ENCODE peak calls at places on chromosomes 6 and 20, in seven cellular contexts. One of them, this sample, is unnamed.

GRCh38 chr6:52564856-52565255 is 12.0 kb downstream of the TRAM2 start:
- DNase-seq in activated naive CD8-positive, alpha-beta T cell treated with anti-CD3 and anti-CD28 coated beads, Interleukin-2, amount 50 U/mL, for 24 hours: no peak
- DNase-seq in SJCRH30: no peak
- DNase-seq in stimulated activated CD4-positive, alpha-beta T cell treated with anti-CD3 and anti-CD28 coated beads, Interleukin-12 subunit alpha, Interleukin-12 subunit beta, amount 100 ng/mL, for 4 hours: no peak
- DNase-seq in M059J: no peak
- DNase-seq in stimulated activated CD8-positive, alpha-beta memory T cell treated with anti-CD3 and anti-CD28 coated beads, Interleukin-2, amount 100 ng/mL, for 1 hour: no peak
- DNase-seq in activated CD4-positive, alpha-beta T cell treated with anti-CD3 and anti-CD28 coated beads, Interleukin-2, amount 50 U/mL, for 48 hours: no peak
- DNase-seq in this sample: no peak

GRCh38 chr6:143743256-143744166 is 65.7 kb downstream of the PHACTR2 start:
- DNase-seq in activated naive CD8-positive, alpha-beta T cell treated with anti-CD3 and anti-CD28 coated beads, Interleukin-2, amount 50 U/mL, for 24 hours: no peak
- DNase-seq in SJCRH30: no peak
- DNase-seq in stimulated activated CD4-positive, alpha-beta T cell treated with anti-CD3 and anti-CD28 coated beads, Interleukin-12 subunit alpha, Interleukin-12 subunit beta, amount 100 ng/mL, for 4 hours: no peak
- DNase-seq in M059J: no peak
- DNase-seq in stimulated activated CD8-positive, alpha-beta memory T cell treated with anti-CD3 and anti-CD28 coated beads, Interleukin-2, amount 100 ng/mL, for 1 hour: no peak
- DNase-seq in activated CD4-positive, alpha-beta T cell treated with anti-CD3 and anti-CD28 coated beads, Interleukin-2, amount 50 U/mL, for 48 hours: no peak
- DNase-seq in this sample: no peak

GRCh38 chr6:39084506-39084905 is 30.5 kb downstream of the SAYSD1 start:
- DNase-seq in activated naive CD8-positive, alpha-beta T cell treated with anti-CD3 and anti-CD28 coated beads, Interleukin-2, amount 50 U/mL, for 24 hours: no peak
- DNase-seq in SJCRH30: no peak
- DNase-seq in stimulated activated CD4-positive, alpha-beta T cell treated with anti-CD3 and anti-CD28 coated beads, Interleukin-12 subunit alpha, Interleukin-12 subunit beta, amount 100 ng/mL, for 4 hours: no peak
- DNase-seq in M059J: peak
- DNase-seq in stimulated activated CD8-positive, alpha-beta memory T cell treated with anti-CD3 and anti-CD28 coated beads, Interleukin-2, amount 100 ng/mL, for 1 hour: no peak
- DNase-seq in activated CD4-positive, alpha-beta T cell treated with anti-CD3 and anti-CD28 coated beads, Interleukin-2, amount 50 U/mL, for 48 hours: no peak
- DNase-seq in this sample: no peak

GRCh38 chr20:19361801-19362200 is 149.4 kb downstream of the SLC24A3 start:
- DNase-seq in activated naive CD8-positive, alpha-beta T cell treated with anti-CD3 and anti-CD28 coated beads, Interleukin-2, amount 50 U/mL, for 24 hours: no peak
- DNase-seq in SJCRH30: no peak
- DNase-seq in stimulated activated CD4-positive, alpha-beta T cell treated with anti-CD3 and anti-CD28 coated beads, Interleukin-12 subunit alpha, Interleukin-12 subunit beta, amount 100 ng/mL, for 4 hours: no peak
- DNase-seq in M059J: no peak
- DNase-seq in stimulated activated CD8-positive, alpha-beta memory T cell treated with anti-CD3 and anti-CD28 coated beads, Interleukin-2, amount 100 ng/mL, for 1 hour: no peak
- DNase-seq in activated CD4-positive, alpha-beta T cell treated with anti-CD3 and anti-CD28 coated beads, Interleukin-2, amount 50 U/mL, for 48 hours: no peak
- DNase-seq in this sample: no peak

GRCh38 chr6:52077961-52078613 is 9.3 kb downstream of the PKHD1 start:
- DNase-seq in activated naive CD8-positive, alpha-beta T cell treated with anti-CD3 and anti-CD28 coated beads, Interleukin-2, amount 50 U/mL, for 24 hours: no peak
- DNase-seq in SJCRH30: peak
- DNase-seq in stimulated activated CD4-positive, alpha-beta T cell treated with anti-CD3 and anti-CD28 coated beads, Interleukin-12 subunit alpha, Interleukin-12 subunit beta, amount 100 ng/mL, for 4 hours: no peak
- DNase-seq in M059J: no peak
- DNase-seq in stimulated activated CD8-positive, alpha-beta memory T cell treated with anti-CD3 and anti-CD28 coated beads, Interleukin-2, amount 100 ng/mL, for 1 hour: no peak
- DNase-seq in activated CD4-positive, alpha-beta T cell treated with anti-CD3 and anti-CD28 coated beads, Interleukin-2, amount 50 U/mL, for 48 hours: no peak
- DNase-seq in this sample: no peak

GRCh38 chr6:109237082-109237985 is 142.0 kb downstream of the CEP57L1 start:
- DNase-seq in activated naive CD8-positive, alpha-beta T cell treated with anti-CD3 and anti-CD28 coated beads, Interleukin-2, amount 50 U/mL, for 24 hours: no peak
- DNase-seq in SJCRH30: no peak
- DNase-seq in stimulated activated CD4-positive, alpha-beta T cell treated with anti-CD3 and anti-CD28 coated beads, Interleukin-12 subunit alpha, Interleukin-12 subunit beta, amount 100 ng/mL, for 4 hours: no peak
- DNase-seq in M059J: peak
- DNase-seq in stimulated activated CD8-positive, alpha-beta memory T cell treated with anti-CD3 and anti-CD28 coated beads, Interleukin-2, amount 100 ng/mL, for 1 hour: no peak
- DNase-seq in activated CD4-positive, alpha-beta T cell treated with anti-CD3 and anti-CD28 coated beads, Interleukin-2, amount 50 U/mL, for 48 hours: no peak
- DNase-seq in this sample: peak

GRCh38 chr6:136351518-136352106 is 62.0 kb upstream of the BCLAF1 start:
- DNase-seq in activated naive CD8-positive, alpha-beta T cell treated with anti-CD3 and anti-CD28 coated beads, Interleukin-2, amount 50 U/mL, for 24 hours: no peak
- DNase-seq in SJCRH30: no peak
- DNase-seq in stimulated activated CD4-positive, alpha-beta T cell treated with anti-CD3 and anti-CD28 coated beads, Interleukin-12 subunit alpha, Interleukin-12 subunit beta, amount 100 ng/mL, for 4 hours: no peak
- DNase-seq in M059J: no peak
- DNase-seq in stimulated activated CD8-positive, alpha-beta memory T cell treated with anti-CD3 and anti-CD28 coated beads, Interleukin-2, amount 100 ng/mL, for 1 hour: no peak
- DNase-seq in activated CD4-positive, alpha-beta T cell treated with anti-CD3 and anti-CD28 coated beads, Interleukin-2, amount 50 U/mL, for 48 hours: no peak
- DNase-seq in this sample: no peak

GRCh38 chr6:10180138-10181074 is 234.5 kb downstream of the TFAP2A start:
- DNase-seq in activated naive CD8-positive, alpha-beta T cell treated with anti-CD3 and anti-CD28 coated beads, Interleukin-2, amount 50 U/mL, for 24 hours: no peak
- DNase-seq in SJCRH30: no peak
- DNase-seq in stimulated activated CD4-positive, alpha-beta T cell treated with anti-CD3 and anti-CD28 coated beads, Interleukin-12 subunit alpha, Interleukin-12 subunit beta, amount 100 ng/mL, for 4 hours: no peak
- DNase-seq in M059J: no peak
- DNase-seq in stimulated activated CD8-positive, alpha-beta memory T cell treated with anti-CD3 and anti-CD28 coated beads, Interleukin-2, amount 100 ng/mL, for 1 hour: no peak
- DNase-seq in activated CD4-positive, alpha-beta T cell treated with anti-CD3 and anti-CD28 coated beads, Interleukin-2, amount 50 U/mL, for 48 hours: no peak
- DNase-seq in this sample: no peak

GRCh38 chr6:167235421-167236238 is 55.5 kb upstream of the UNC93A start:
- DNase-seq in activated naive CD8-positive, alpha-beta T cell treated with anti-CD3 and anti-CD28 coated beads, Interleukin-2, amount 50 U/mL, for 24 hours: no peak
- DNase-seq in SJCRH30: no peak
- DNase-seq in stimulated activated CD4-positive, alpha-beta T cell treated with anti-CD3 and anti-CD28 coated beads, Interleukin-12 subunit alpha, Interleukin-12 subunit beta, amount 100 ng/mL, for 4 hours: no peak
- DNase-seq in M059J: no peak
- DNase-seq in stimulated activated CD8-positive, alpha-beta memory T cell treated with anti-CD3 and anti-CD28 coated beads, Interleukin-2, amount 100 ng/mL, for 1 hour: no peak
- DNase-seq in activated CD4-positive, alpha-beta T cell treated with anti-CD3 and anti-CD28 coated beads, Interleukin-2, amount 50 U/mL, for 48 hours: no peak
- DNase-seq in this sample: no peak

GRCh38 chr6:127441881-127442280 is 17.3 kb downstream of the KIAA0408 start:
- DNase-seq in activated naive CD8-positive, alpha-beta T cell treated with anti-CD3 and anti-CD28 coated beads, Interleukin-2, amount 50 U/mL, for 24 hours: no peak
- DNase-seq in SJCRH30: no peak
- DNase-seq in stimulated activated CD4-positive, alpha-beta T cell treated with anti-CD3 and anti-CD28 coated beads, Interleukin-12 subunit alpha, Interleukin-12 subunit beta, amount 100 ng/mL, for 4 hours: no peak
- DNase-seq in M059J: no peak
- DNase-seq in stimulated activated CD8-positive, alpha-beta memory T cell treated with anti-CD3 and anti-CD28 coated beads, Interleukin-2, amount 100 ng/mL, for 1 hour: no peak
- DNase-seq in activated CD4-positive, alpha-beta T cell treated with anti-CD3 and anti-CD28 coated beads, Interleukin-2, amount 50 U/mL, for 48 hours: no peak
- DNase-seq in this sample: no peak

GRCh38 chr6:11324453-11325023 is 92.1 kb upstream of the NEDD9 start:
- DNase-seq in activated naive CD8-positive, alpha-beta T cell treated with anti-CD3 and anti-CD28 coated beads, Interleukin-2, amount 50 U/mL, for 24 hours: peak
- DNase-seq in SJCRH30: no peak
- DNase-seq in stimulated activated CD4-positive, alpha-beta T cell treated with anti-CD3 and anti-CD28 coated beads, Interleukin-12 subunit alpha, Interleukin-12 subunit beta, amount 100 ng/mL, for 4 hours: peak
- DNase-seq in M059J: no peak
- DNase-seq in stimulated activated CD8-positive, alpha-beta memory T cell treated with anti-CD3 and anti-CD28 coated beads, Interleukin-2, amount 100 ng/mL, for 1 hour: no peak
- DNase-seq in activated CD4-positive, alpha-beta T cell treated with anti-CD3 and anti-CD28 coated beads, Interleukin-2, amount 50 U/mL, for 48 hours: peak
- DNase-seq in this sample: peak

GRCh38 chr20:25296094-25297093 is 48.5 kb downstream of the PYGB start:
- DNase-seq in activated naive CD8-positive, alpha-beta T cell treated with anti-CD3 and anti-CD28 coated beads, Interleukin-2, amount 50 U/mL, for 24 hours: peak
- DNase-seq in SJCRH30: no peak
- DNase-seq in stimulated activated CD4-positive, alpha-beta T cell treated with anti-CD3 and anti-CD28 coated beads, Interleukin-12 subunit alpha, Interleukin-12 subunit beta, amount 100 ng/mL, for 4 hours: no peak
- DNase-seq in M059J: peak
- DNase-seq in stimulated activated CD8-positive, alpha-beta memory T cell treated with anti-CD3 and anti-CD28 coated beads, Interleukin-2, amount 100 ng/mL, for 1 hour: no peak
- DNase-seq in activated CD4-positive, alpha-beta T cell treated with anti-CD3 and anti-CD28 coated beads, Interleukin-2, amount 50 U/mL, for 48 hours: peak
- DNase-seq in this sample: no peak

GRCh38 chr6:125984311-125984710 is 2.0 kb upstream of the TRMT11 start:
- DNase-seq in activated naive CD8-positive, alpha-beta T cell treated with anti-CD3 and anti-CD28 coated beads, Interleukin-2, amount 50 U/mL, for 24 hours: no peak
- DNase-seq in SJCRH30: no peak
- DNase-seq in stimulated activated CD4-positive, alpha-beta T cell treated with anti-CD3 and anti-CD28 coated beads, Interleukin-12 subunit alpha, Interleukin-12 subunit beta, amount 100 ng/mL, for 4 hours: no peak
- DNase-seq in M059J: peak
- DNase-seq in stimulated activated CD8-positive, alpha-beta memory T cell treated with anti-CD3 and anti-CD28 coated beads, Interleukin-2, amount 100 ng/mL, for 1 hour: no peak
- DNase-seq in activated CD4-positive, alpha-beta T cell treated with anti-CD3 and anti-CD28 coated beads, Interleukin-2, amount 50 U/mL, for 48 hours: no peak
- DNase-seq in this sample: no peak

GRCh38 chr20:34100578-34100977 is 11.5 kb downstream of the EIF2S2 start:
- DNase-seq in activated naive CD8-positive, alpha-beta T cell treated with anti-CD3 and anti-CD28 coated beads, Interleukin-2, amount 50 U/mL, for 24 hours: no peak
- DNase-seq in SJCRH30: no peak
- DNase-seq in stimulated activated CD4-positive, alpha-beta T cell treated with anti-CD3 and anti-CD28 coated beads, Interleukin-12 subunit alpha, Interleukin-12 subunit beta, amount 100 ng/mL, for 4 hours: no peak
- DNase-seq in M059J: no peak
- DNase-seq in stimulated activated CD8-positive, alpha-beta memory T cell treated with anti-CD3 and anti-CD28 coated beads, Interleukin-2, amount 100 ng/mL, for 1 hour: no peak
- DNase-seq in activated CD4-positive, alpha-beta T cell treated with anti-CD3 and anti-CD28 coated beads, Interleukin-2, amount 50 U/mL, for 48 hours: no peak
- DNase-seq in this sample: no peak

GRCh38 chr20:42701948-42702347 is 487.8 kb downstream of the PTPRT start:
- DNase-seq in activated naive CD8-positive, alpha-beta T cell treated with anti-CD3 and anti-CD28 coated beads, Interleukin-2, amount 50 U/mL, for 24 hours: no peak
- DNase-seq in SJCRH30: peak
- DNase-seq in stimulated activated CD4-positive, alpha-beta T cell treated with anti-CD3 and anti-CD28 coated beads, Interleukin-12 subunit alpha, Interleukin-12 subunit beta, amount 100 ng/mL, for 4 hours: no peak
- DNase-seq in M059J: no peak
- DNase-seq in stimulated activated CD8-positive, alpha-beta memory T cell treated with anti-CD3 and anti-CD28 coated beads, Interleukin-2, amount 100 ng/mL, for 1 hour: no peak
- DNase-seq in activated CD4-positive, alpha-beta T cell treated with anti-CD3 and anti-CD28 coated beads, Interleukin-2, amount 50 U/mL, for 48 hours: no peak
- DNase-seq in this sample: no peak

GRCh38 chr6:147642458-147642857 is 134.0 kb downstream of the SAMD5 start:
- DNase-seq in activated naive CD8-positive, alpha-beta T cell treated with anti-CD3 and anti-CD28 coated beads, Interleukin-2, amount 50 U/mL, for 24 hours: no peak
- DNase-seq in SJCRH30: no peak
- DNase-seq in stimulated activated CD4-positive, alpha-beta T cell treated with anti-CD3 and anti-CD28 coated beads, Interleukin-12 subunit alpha, Interleukin-12 subunit beta, amount 100 ng/mL, for 4 hours: no peak
- DNase-seq in M059J: peak
- DNase-seq in stimulated activated CD8-positive, alpha-beta memory T cell treated with anti-CD3 and anti-CD28 coated beads, Interleukin-2, amount 100 ng/mL, for 1 hour: no peak
- DNase-seq in activated CD4-positive, alpha-beta T cell treated with anti-CD3 and anti-CD28 coated beads, Interleukin-2, amount 50 U/mL, for 48 hours: no peak
- DNase-seq in this sample: no peak

GRCh38 chr6:33602180-33602579 is 18.9 kb upstream of the ITPR3 start:
- DNase-seq in activated naive CD8-positive, alpha-beta T cell treated with anti-CD3 and anti-CD28 coated beads, Interleukin-2, amount 50 U/mL, for 24 hours: no peak
- DNase-seq in SJCRH30: no peak
- DNase-seq in stimulated activated CD4-positive, alpha-beta T cell treated with anti-CD3 and anti-CD28 coated beads, Interleukin-12 subunit alpha, Interleukin-12 subunit beta, amount 100 ng/mL, for 4 hours: no peak
- DNase-seq in M059J: no peak
- DNase-seq in stimulated activated CD8-positive, alpha-beta memory T cell treated with anti-CD3 and anti-CD28 coated beads, Interleukin-2, amount 100 ng/mL, for 1 hour: no peak
- DNase-seq in activated CD4-positive, alpha-beta T cell treated with anti-CD3 and anti-CD28 coated beads, Interleukin-2, amount 50 U/mL, for 48 hours: no peak
- DNase-seq in this sample: no peak

GRCh38 chr6:90197854-90198496 is 98.7 kb downstream of the BACH2 start:
- DNase-seq in activated naive CD8-positive, alpha-beta T cell treated with anti-CD3 and anti-CD28 coated beads, Interleukin-2, amount 50 U/mL, for 24 hours: no peak
- DNase-seq in SJCRH30: peak
- DNase-seq in stimulated activated CD4-positive, alpha-beta T cell treated with anti-CD3 and anti-CD28 coated beads, Interleukin-12 subunit alpha, Interleukin-12 subunit beta, amount 100 ng/mL, for 4 hours: no peak
- DNase-seq in M059J: peak
- DNase-seq in stimulated activated CD8-positive, alpha-beta memory T cell treated with anti-CD3 and anti-CD28 coated beads, Interleukin-2, amount 100 ng/mL, for 1 hour: no peak
- DNase-seq in activated CD4-positive, alpha-beta T cell treated with anti-CD3 and anti-CD28 coated beads, Interleukin-2, amount 50 U/mL, for 48 hours: no peak
- DNase-seq in this sample: no peak

GRCh38 chr6:24227556-24227955 is 101.5 kb downstream of the NRSN1 start:
- DNase-seq in activated naive CD8-positive, alpha-beta T cell treated with anti-CD3 and anti-CD28 coated beads, Interleukin-2, amount 50 U/mL, for 24 hours: no peak
- DNase-seq in SJCRH30: no peak
- DNase-seq in stimulated activated CD4-positive, alpha-beta T cell treated with anti-CD3 and anti-CD28 coated beads, Interleukin-12 subunit alpha, Interleukin-12 subunit beta, amount 100 ng/mL, for 4 hours: no peak
- DNase-seq in M059J: no peak
- DNase-seq in stimulated activated CD8-positive, alpha-beta memory T cell treated with anti-CD3 and anti-CD28 coated beads, Interleukin-2, amount 100 ng/mL, for 1 hour: no peak
- DNase-seq in activated CD4-positive, alpha-beta T cell treated with anti-CD3 and anti-CD28 coated beads, Interleukin-2, amount 50 U/mL, for 48 hours: no peak
- DNase-seq in this sample: no peak

GRCh38 chr6:26537160-26537845 is 863 bp upstream of the HMGN4 start:
- DNase-seq in activated naive CD8-positive, alpha-beta T cell treated with anti-CD3 and anti-CD28 coated beads, Interleukin-2, amount 50 U/mL, for 24 hours: peak
- DNase-seq in SJCRH30: peak
- DNase-seq in stimulated activated CD4-positive, alpha-beta T cell treated with anti-CD3 and anti-CD28 coated beads, Interleukin-12 subunit alpha, Interleukin-12 subunit beta, amount 100 ng/mL, for 4 hours: peak
- DNase-seq in M059J: peak
- DNase-seq in stimulated activated CD8-positive, alpha-beta memory T cell treated with anti-CD3 and anti-CD28 coated beads, Interleukin-2, amount 100 ng/mL, for 1 hour: peak
- DNase-seq in activated CD4-positive, alpha-beta T cell treated with anti-CD3 and anti-CD28 coated beads, Interleukin-2, amount 50 U/mL, for 48 hours: peak
- DNase-seq in this sample: peak

GRCh38 chr6:15023448-15023847 is 222.4 kb upstream of the JARID2 start:
- DNase-seq in activated naive CD8-positive, alpha-beta T cell treated with anti-CD3 and anti-CD28 coated beads, Interleukin-2, amount 50 U/mL, for 24 hours: peak
- DNase-seq in SJCRH30: no peak
- DNase-seq in stimulated activated CD4-positive, alpha-beta T cell treated with anti-CD3 and anti-CD28 coated beads, Interleukin-12 subunit alpha, Interleukin-12 subunit beta, amount 100 ng/mL, for 4 hours: peak
- DNase-seq in M059J: peak
- DNase-seq in stimulated activated CD8-positive, alpha-beta memory T cell treated with anti-CD3 and anti-CD28 coated beads, Interleukin-2, amount 100 ng/mL, for 1 hour: peak
- DNase-seq in activated CD4-positive, alpha-beta T cell treated with anti-CD3 and anti-CD28 coated beads, Interleukin-2, amount 50 U/mL, for 48 hours: peak
- DNase-seq in this sample: peak